ENCODE peak calls at places on chromosomes 5 and 9, in five cellular contexts. R is fibroblast of pulmonary artery, K is left ventricle myocardium inferior, X is tibial nerve, Q is heart left ventricle. D is an unnamed sample.

GRCh38 chr5:88883566-88884434 is 816 bp upstream of the MEF2C start:
- DNase-seq in R (peak; percentile 87), K (peak; percentile 73), X (no peak), Q (peak; percentile 83), D (peak; percentile 27)

GRCh38 chr9:133476941-133477340 is 2.0 kb downstream of the SLC2A6 start:
- DNase-seq in R (no peak), K (no peak), X (no peak), Q (no peak), D (no peak)

GRCh38 chr5:35618297-35618636 is 604 bp downstream of the SPEF2 start:
- DNase-seq in R (no peak), K (no peak), X (no peak), Q (no peak), D (no peak)

GRCh38 chr5:179119415-179120170 is 59.4 kb downstream of the ZNF354C start:
- DNase-seq in R (no peak), K (no peak), X (no peak), Q (no peak), D (no peak)

GRCh38 chr5:150154618-150155134 is 969 bp downstream of the PDGFRB start:
- DNase-seq in R (no peak), K (no peak), X (no peak), Q (no peak), D (no peak)

GRCh38 chr9:72154468-72155281 is 5.4 kb downstream of the GDA start:
- DNase-seq in R (no peak), K (no peak), X (no peak), Q (no peak), D (peak; percentile 56)

GRCh38 chr9:86614871-86615849 is 260.9 kb upstream of the TUT7 start:
- DNase-seq in R (peak; percentile 79), K (no peak), X (no peak), Q (no peak), D (peak; percentile 13)

GRCh38 chr5:143533978-143534763 is 130.7 kb upstream of the NR3C1 start:
- DNase-seq in R (no peak), K (peak; percentile 35), X (no peak), Q (peak; percentile 16), D (no peak)

GRCh38 chr5:97100486-97100885 is 41.9 kb downstream of the LIX1 start:
- DNase-seq in R (peak; percentile 13), K (no peak), X (no peak), Q (no peak), D (no peak)

GRCh38 chr9:125272697-125273096 is 11.1 kb downstream of the GAPVD1 start:
- DNase-seq in R (no peak), K (no peak), X (no peak), Q (no peak), D (peak; percentile 71)

GRCh38 chr5:73668422-73669116 is 42.6 kb downstream of the ARHGEF28 start:
- DNase-seq in R (no peak), K (no peak), X (no peak), Q (no peak), D (no peak)

GRCh38 chr5:56148453-56148971 is 84.6 kb downstream of the ANKRD55 start:
- DNase-seq in R (no peak), K (no peak), X (no peak), Q (no peak), D (peak; percentile 14)

GRCh38 chr5:172303090-172303995 is 19.8 kb upstream of the UBTD2 start:
- DNase-seq in R (peak; percentile 48), K (no peak), X (no peak), Q (no peak), D (peak; percentile 80)

GRCh38 chr9:119284118-119284517 is 85.1 kb downstream of the BRINP1 start:
- DNase-seq in R (no peak), K (no peak), X (no peak), Q (no peak), D (no peak)

GRCh38 chr5:68544656-68545565 is 329.4 kb downstream of the PIK3R1 start:
- DNase-seq in R (no peak), K (no peak), X (no peak), Q (no peak), D (peak; percentile 31)

GRCh38 chr5:156261275-156261939 is 65.6 kb upstream of the SGCD start:
- DNase-seq in R (no peak), K (no peak), X (no peak), Q (no peak), D (no peak)

GRCh38 chr9:99055384-99055783 is 49.5 kb upstream of the TGFBR1 start:
- DNase-seq in R (no peak), K (no peak), X (no peak), Q (no peak), D (peak; percentile 98)

GRCh38 chr9:86256653-86257052 is 2.8 kb downstream of the C9orf153 start:
- DNase-seq in R (no peak), K (no peak), X (no peak), Q (no peak), D (no peak)

GRCh38 chr5:13745508-13745907 is 199.0 kb downstream of the DNAH5 start:
- DNase-seq in R (no peak), K (no peak), X (no peak), Q (no peak), D (peak; percentile 84)

GRCh38 chr5:79269733-79270166 is 33.8 kb downstream of the JMY start:
- DNase-seq in R (no peak), K (no peak), X (no peak), Q (no peak), D (no peak)

DNA sequence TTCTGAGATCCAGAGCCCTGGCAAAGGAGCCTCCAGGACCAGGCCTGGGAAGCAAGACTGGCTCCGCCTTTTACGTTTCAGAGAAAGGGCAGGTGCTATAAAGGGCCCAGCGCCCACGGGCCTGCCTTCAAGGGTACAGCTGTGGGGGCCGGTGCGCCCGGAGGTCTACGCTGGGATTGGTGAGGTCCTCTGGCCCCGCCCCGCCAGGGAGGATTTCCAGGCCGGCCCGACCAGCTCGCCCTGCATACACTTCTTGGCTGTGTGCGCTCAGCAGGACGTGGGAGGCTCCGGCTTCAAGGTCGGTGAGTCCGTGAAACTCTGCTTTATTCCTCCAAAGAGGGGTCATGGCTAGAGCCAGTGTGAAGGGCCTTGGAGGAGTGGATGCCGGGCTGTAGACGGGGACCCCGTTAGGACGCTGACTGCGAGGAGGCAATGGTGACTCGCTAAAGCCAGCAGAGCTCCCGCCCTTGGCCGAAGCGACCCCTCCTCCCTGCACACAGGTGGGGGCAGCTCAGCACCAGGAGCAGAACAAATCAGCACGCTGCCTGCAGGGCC is at the start of gene CKMT2:
- DNase-seq in R (peak; percentile 60), K (peak; percentile 91), X (peak; percentile 33), Q (peak; percentile 88), D (no peak)
- H3K4me3 ChIP-seq in R (peak within 1 kb of the TSS; percentile 28), K (peak within 1 kb of the TSS; percentile 70), X (no peak within 1 kb of the TSS), Q (peak within 1 kb of the TSS; percentile 51), D (no peak within 1 kb of the TSS)

GRCh38 chr5:137921931-137922330 is 32.7 kb downstream of the PKD2L2 start:
- DNase-seq in R (peak; percentile 25), K (no peak), X (no peak), Q (no peak), D (no peak)

GRCh38 chr5:137923856-137924255 is 34.6 kb downstream of the PKD2L2 start:
- DNase-seq in R (peak; percentile 38), K (no peak), X (no peak), Q (no peak), D (no peak)
- TF ChIP-seq CTCF in R (peak; percentile 28), K (no peak), X (no peak), Q (no peak), D (no peak)

GRCh38 chr9:109537288-109537687 is 39.2 kb upstream of the PTPN3 start:
- DNase-seq in R (no peak), K (no peak), X (no peak), Q (no peak), D (peak; percentile 88)
- H3K4me3 ChIP-seq in R (no peak overlapping the region), K (no peak overlapping the region), X (no peak overlapping the region), Q (no peak overlapping the region), D (no peak overlapping the region)

GRCh38 chr9:14962193-14962899 is 52.1 kb upstream of the FREM1 start:
- DNase-seq in R (no peak), K (no peak), X (no peak), Q (peak; percentile 17), D (peak; percentile 4)

DNA sequence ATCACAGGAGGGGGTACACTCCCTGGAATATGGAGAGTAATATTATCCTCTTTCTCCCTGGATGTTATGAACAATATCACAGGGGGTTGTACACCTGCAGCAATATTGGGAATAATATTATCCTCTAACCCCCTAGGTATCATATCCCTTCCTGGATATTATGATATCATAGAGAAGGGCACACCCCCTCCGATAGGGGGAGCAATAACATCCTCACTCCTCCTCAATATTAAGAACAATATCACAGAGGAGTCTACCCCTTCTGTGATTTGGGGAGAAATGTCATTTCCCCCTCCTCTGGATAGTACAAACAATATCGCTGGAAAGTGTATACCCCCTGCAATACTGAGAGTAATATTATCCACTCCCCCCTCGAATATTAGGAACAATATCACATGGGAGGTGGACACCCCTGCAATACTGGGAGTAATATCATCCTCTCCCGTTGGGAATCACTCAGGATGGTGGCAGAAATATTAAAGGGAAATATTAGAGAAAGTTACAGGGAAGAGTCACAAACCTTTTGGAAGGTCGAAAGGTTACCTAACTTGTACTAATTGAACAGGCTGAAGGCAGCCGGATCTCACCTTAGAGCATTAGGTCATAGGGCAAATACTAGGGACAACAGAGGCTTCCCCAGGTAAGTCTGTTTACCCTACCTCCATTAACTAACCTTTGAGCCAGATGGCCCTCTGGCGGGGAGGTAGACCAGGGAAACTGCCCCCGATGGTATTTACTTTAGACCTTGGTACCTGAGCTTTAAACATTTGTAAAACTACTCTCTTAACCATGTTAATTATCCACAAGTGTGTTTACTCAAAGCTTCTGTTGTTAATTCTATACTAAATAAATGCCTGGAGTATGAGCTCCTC is 57.5 kb upstream of the FREM1 start:
- DNase-seq in R (no peak), K (no peak), X (no peak), Q (no peak), D (no peak)
- TF ChIP-seq CTCF in R (no peak), K (no peak), X (no peak), Q (no peak), D (no peak)

GRCh38 chr9:35748239-35748857 is 680 bp downstream of the GBA2 start:
- DNase-seq in R (no peak), K (no peak), X (no peak), Q (no peak), D (no peak)
- H3K4me3 ChIP-seq in R (peak overlapping the region; percentile 94), K (peak overlapping the region; percentile 80), X (peak overlapping the region; percentile 97), Q (peak overlapping the region; percentile 91), D (peak overlapping the region; percentile 73)

DNA sequence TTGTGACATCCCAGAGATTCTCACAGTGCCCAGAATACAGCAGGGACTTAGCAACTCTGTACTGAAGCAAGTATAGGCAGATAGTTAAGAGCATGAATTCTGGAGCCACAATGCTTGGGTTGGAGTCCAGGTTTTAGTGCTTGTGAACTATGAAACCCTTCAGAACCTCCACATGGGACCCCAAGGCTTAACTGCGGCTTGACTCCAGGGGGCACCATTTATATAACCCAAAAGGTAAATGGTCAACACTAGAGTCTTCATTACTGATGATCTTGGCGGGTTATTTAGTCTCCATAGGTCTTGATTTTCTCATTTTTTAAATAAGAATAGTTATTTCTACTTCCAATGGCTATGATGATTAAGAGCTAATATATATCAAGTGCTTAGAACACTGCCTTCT is 390.3 kb downstream of the TAF11L14 start:
- DNase-seq in R (no peak), K (no peak), X (no peak), Q (no peak), D (no peak)
- TF ChIP-seq CTCF in R (no peak), K (no peak), X (no peak), Q (no peak), D (no peak)

D was measured in bronchial epithelial cell.